ENCODE peak calls at places on chromosomes 16 and 17, in four cellular contexts. G is dorsolateral prefrontal cortex, F is heart right ventricle, D is Calu3. W is an unnamed sample.

GRCh38 chr16:84180519-84181140 is 6.2 kb downstream of the TAF1C start:
- DNase-seq in G (no peak), F (no peak), D (no peak), W (no peak)

GRCh38 chr17:48722924-48723554 is at the start of gene PRAC2:
- DNase-seq in G (no peak), F (no peak), D (no peak), W (no peak)

GRCh38 chr17:78315355-78316114 is 44.3 kb downstream of the SOCS3 start:
- DNase-seq in G (peak), F (peak), D (peak), W (no peak)

GRCh38 chr17:2214047-2214717 is 89.4 kb downstream of the SMG6 start:
- DNase-seq in G (peak), F (peak), D (no peak), W (no peak)

GRCh38 chr16:54280751-54281150 is 5.8 kb downstream of the IRX3 start:
- DNase-seq in G (no peak), F (no peak), D (no peak), W (peak)

GRCh38 chr16:83301966-83302365 is 505.8 kb upstream of the HSBP1 start:
- DNase-seq in G (no peak), F (no peak), D (no peak), W (no peak)

GRCh38 chr16:29809850-29810698 is 1.9 kb upstream of the PRRT2 start:
- DNase-seq in G (no peak), F (no peak), D (no peak), W (no peak)

GRCh38 chr17:38326996-38327792 is 16.6 kb downstream of the GPR179 start:
- DNase-seq in G (peak), F (no peak), D (no peak), W (no peak)

GRCh38 chr17:49444384-49444783 is 29.7 kb upstream of the PHB1 start:
- DNase-seq in G (no peak), F (no peak), D (no peak), W (no peak)

GRCh38 chr17:40092581-40092980 is 7.8 kb downstream of the NR1D1 start:
- DNase-seq in G (peak), F (no peak), D (no peak), W (no peak)

GRCh38 chr17:336110-337021 is 16.2 kb downstream of the RPH3AL start:
- DNase-seq in G (no peak), F (peak), D (no peak), W (peak)

GRCh38 chr17:28188841-28189263 is 130.1 kb upstream of the TMEM97 start:
- DNase-seq in G (no peak), F (no peak), D (no peak), W (no peak)

GRCh38 chr16:11151156-11151904 is 104.7 kb downstream of the SOCS1 start:
- DNase-seq in G (no peak), F (no peak), D (no peak), W (peak)

GRCh38 chr17:75693500-75694481 is 26.7 kb downstream of the SAP30BP start:
- DNase-seq in G (peak), F (peak), D (peak), W (no peak)

GRCh38 chr17:35849469-35850348 is 19.0 kb downstream of the HEATR9 start:
- DNase-seq in G (peak), F (no peak), D (peak), W (no peak)

GRCh38 chr17:30920282-30920681 is 1.5 kb upstream of the ADAP2 start:
- DNase-seq in G (no peak), F (peak), D (no peak), W (no peak)

GRCh38 chr16:89407925-89408300 is 82.4 kb downstream of the ANKRD11 start:
- DNase-seq in G (no peak), F (no peak), D (no peak), W (no peak)

GRCh38 chr16:84423416-84423837 is 55.1 kb downstream of the ATP2C2 start:
- DNase-seq in G (no peak), F (no peak), D (no peak), W (no peak)

GRCh38 chr16:50448981-50449380 is 80.2 kb upstream of the BRD7 start:
- DNase-seq in G (no peak), F (no peak), D (no peak), W (no peak)

GRCh38 chr17:75205793-75206163 is 299 bp downstream of the NUP85 start:
- DNase-seq in G (no peak), F (no peak), D (no peak), W (no peak)

GRCh38 chr17:16286947-16287562 is 66.2 kb downstream of the CENPV start:
- DNase-seq in G (no peak), F (peak), D (peak), W (no peak)

GRCh38 chr16:2341456-2342447 is 1.2 kb upstream of the ABCA3 start:
- DNase-seq in G (no peak), F (peak), D (no peak), W (no peak)

GRCh38 chr16:68995011-68995504 is 110.4 kb upstream of the HAS3 start:
- DNase-seq in G (no peak), F (no peak), D (peak), W (no peak)

GRCh38 chr17:13751485-13751793 is 149.7 kb upstream of the HS3ST3A1 start:
- DNase-seq in G (no peak), F (no peak), D (no peak), W (no peak)

GRCh38 chr16:47392114-47392513 is 68.7 kb downstream of the ITFG1 start:
- DNase-seq in G (no peak), F (no peak), D (peak), W (no peak)

GRCh38 chr17:56939869-56940484 is 20.9 kb downstream of the COIL start:
- DNase-seq in G (no peak), F (no peak), D (no peak), W (no peak)

GRCh38 chr16:71242601-71243000 is 12.1 kb upstream of the HYDIN start:
- DNase-seq in G (no peak), F (no peak), D (no peak), W (no peak)

GRCh38 chr16:2902337-2903130 is 9.2 kb upstream of the FLYWCH1 start:
- DNase-seq in G (no peak), F (no peak), D (no peak), W (no peak)

GRCh38 chr16:26263406-26263805 is 571.6 kb downstream of the HS3ST4 start:
- DNase-seq in G (no peak), F (no peak), D (no peak), W (no peak)

GRCh38 chr17:82866521-82867214 is 26.8 kb upstream of the ZNF750 start:
- DNase-seq in G (peak), F (no peak), D (no peak), W (no peak)

GRCh38 chr16:19898924-19899604 is 14.4 kb upstream of the GPRC5B start:
- DNase-seq in G (peak), F (no peak), D (peak), W (no peak)

GRCh38 chr17:43338886-43339516 is 59.8 kb upstream of the ARL4D start:
- DNase-seq in G (peak), F (peak), D (peak), W (no peak)

GRCh38 chr17:76048711-76049110 is 21.6 kb upstream of the EVPL start:
- DNase-seq in G (no peak), F (no peak), D (no peak), W (no peak)

GRCh38 chr17:15510361-15510760 is 42.9 kb upstream of the CDRT4 start:
- DNase-seq in G (no peak), F (no peak), D (no peak), W (no peak)

GRCh38 chr16:84822990-84823389 is 3.2 kb downstream of the CRISPLD2 start:
- DNase-seq in G (no peak), F (no peak), D (no peak), W (no peak)

GRCh38 chr16:58458634-58459343 is 41.2 kb upstream of the NDRG4 start:
- DNase-seq in G (no peak), F (no peak), D (no peak), W (no peak)

DNA sequence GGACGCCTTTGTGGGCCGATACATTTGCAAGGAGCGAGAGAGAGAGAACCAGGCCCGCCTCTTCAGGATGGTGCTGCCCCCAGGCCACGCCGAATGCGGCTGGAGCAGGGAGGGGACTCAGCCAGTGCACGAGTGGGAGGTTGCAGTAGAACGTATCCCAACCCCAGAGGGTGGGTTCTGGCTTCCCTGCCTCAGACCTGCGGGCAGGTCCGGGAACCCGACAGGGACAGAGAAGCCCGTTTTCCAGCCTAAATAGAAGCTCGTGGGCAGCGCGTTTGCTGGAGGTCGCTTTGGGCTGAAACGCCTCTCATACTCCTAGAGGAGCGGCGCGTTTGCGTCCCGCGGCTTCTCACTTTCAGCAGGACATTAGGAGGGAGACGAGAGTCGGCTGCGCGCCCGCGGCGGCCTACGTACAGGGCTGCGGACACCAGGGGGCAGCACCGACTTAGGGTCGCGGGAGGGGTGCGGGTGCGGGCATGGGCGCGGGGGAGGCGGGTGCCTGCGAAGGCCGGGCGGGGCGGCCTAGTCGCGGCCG is 11.0 kb downstream of the TBX2 start:
- DNase-seq in G (peak), F (peak), D (no peak), W (peak)
- TF ChIP-seq CTCF in G (peak), F (peak), D (no peak), W (peak)

GRCh38 chr17:9195961-9196668 is 174.8 kb downstream of the NTN1 start:
- DNase-seq in G (no peak), F (no peak), D (peak), W (no peak)
- TF ChIP-seq CTCF in G (no peak), F (no peak), D (no peak), W (no peak)

GRCh38 chr17:6648181-6648580 is 3.2 kb downstream of the MED31 start:
- DNase-seq in G (no peak), F (no peak), D (no peak), W (no peak)
- TF ChIP-seq CTCF in G (peak), F (no peak), D (no peak), W (no peak)

DNA sequence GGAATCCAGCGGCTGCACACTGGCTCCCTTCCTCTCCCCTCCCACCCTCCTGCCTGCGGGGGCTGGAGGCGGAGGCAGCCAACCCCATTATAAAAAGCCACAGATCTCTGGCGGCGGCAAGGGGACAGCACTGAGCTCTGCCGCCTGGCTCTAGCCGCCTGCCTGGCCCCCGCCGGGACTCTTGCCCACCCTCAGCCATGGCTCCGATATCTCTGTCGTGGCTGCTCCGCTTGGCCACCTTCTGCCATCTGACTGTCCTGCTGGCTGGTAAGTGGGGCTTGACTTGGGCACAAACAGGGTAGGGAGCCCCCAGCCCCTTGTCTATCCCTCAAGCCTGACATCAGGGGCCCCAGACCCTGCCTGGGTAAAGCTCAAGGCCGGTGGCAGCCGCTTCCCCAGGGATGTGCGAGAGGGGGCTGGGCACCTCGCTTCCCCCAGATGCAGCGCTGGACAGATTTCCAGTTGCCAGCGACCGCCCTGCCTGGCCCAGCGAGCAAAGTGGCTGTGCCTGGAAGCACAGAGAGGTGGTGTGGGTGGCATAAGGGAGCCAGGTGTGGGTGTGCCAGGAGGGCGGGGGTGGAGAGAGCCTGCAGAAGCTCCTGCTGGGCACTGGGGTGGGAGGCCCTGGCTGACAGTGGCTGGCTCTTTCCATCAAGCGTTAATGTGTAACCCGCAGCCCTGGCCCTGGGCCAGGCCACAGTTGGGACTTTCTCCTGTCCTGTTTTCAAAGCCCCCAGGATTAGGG is at the start of gene CX3CL1:
- DNase-seq in G (peak), F (peak), D (peak), W (peak)
- TF ChIP-seq CTCF in G (no peak), F (peak), D (no peak), W (no peak)

GRCh38 chr17:81398855-81399451 is 3.7 kb downstream of the BAHCC1 start:
- DNase-seq in G (no peak), F (no peak), D (no peak), W (no peak)

GRCh38 chr17:81396722-81397313 is 1.6 kb downstream of the BAHCC1 start:
- DNase-seq in G (no peak), F (peak), D (no peak), W (no peak)

GRCh38 chr17:81396278-81396721 is 1.0 kb downstream of the BAHCC1 start:
- DNase-seq in G (no peak), F (no peak), D (no peak), W (no peak)

GRCh38 chr17:81398170-81398854 is 3.1 kb downstream of the BAHCC1 start:
- DNase-seq in G (no peak), F (no peak), D (no peak), W (no peak)

DNA sequence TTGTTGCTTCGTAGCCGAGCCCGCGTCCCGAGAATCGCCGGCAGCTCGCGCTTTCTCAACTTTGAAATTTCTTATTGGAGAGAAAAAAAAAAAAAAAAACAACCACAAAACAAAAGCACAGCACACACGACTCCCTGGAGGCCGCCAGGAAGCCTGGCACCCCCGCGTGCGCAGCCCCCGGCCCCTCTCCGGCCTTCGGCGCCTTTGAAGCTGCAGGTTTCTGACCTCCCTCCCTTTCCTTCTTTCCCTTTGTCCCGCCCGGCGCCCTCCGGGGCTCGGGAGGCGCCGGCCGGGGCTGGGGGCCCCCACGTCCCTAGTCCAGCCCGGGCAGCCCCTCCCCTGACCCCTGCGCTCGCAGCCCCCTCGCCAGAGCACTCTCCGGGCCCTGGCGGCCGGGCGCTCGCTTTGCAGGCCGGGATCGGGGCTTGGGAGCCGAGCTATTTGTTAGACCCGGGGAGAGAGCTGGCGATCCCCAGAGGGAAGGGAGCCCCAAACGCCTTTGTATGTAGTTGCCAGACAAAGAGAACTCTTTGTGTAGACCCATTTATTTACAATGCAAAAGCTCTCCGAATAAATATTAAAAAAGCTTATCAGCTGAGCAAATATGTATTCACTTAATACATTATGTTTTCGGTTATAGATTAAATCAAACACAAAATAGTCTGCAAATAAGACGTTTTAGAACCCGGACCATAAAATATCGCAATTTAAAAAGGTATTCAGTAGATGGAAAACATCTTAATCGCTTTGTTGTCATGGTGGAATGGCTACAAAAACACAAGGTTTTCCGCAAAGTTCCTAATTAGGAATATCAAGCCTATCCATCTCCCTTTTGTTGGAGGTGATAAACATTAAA is 2.3 kb downstream of the BAHCC1 start:
- DNase-seq in G (no peak), F (no peak), D (no peak), W (no peak)
- TF ChIP-seq CTCF in G (no peak), F (peak), D (no peak), W (peak)

GRCh38 chr17:55745258-55745657 is 5.6 kb upstream of the PCTP start:
- DNase-seq in G (no peak), F (no peak), D (no peak), W (no peak)

GRCh38 chr17:55741353-55741700 is 9.5 kb upstream of the PCTP start:
- DNase-seq in G (no peak), F (no peak), D (no peak), W (no peak)

GRCh38 chr17:55740515-55741352 is 10.1 kb upstream of the PCTP start:
- DNase-seq in G (no peak), F (no peak), D (no peak), W (no peak)

GRCh38 chr17:55743103-55743679 is 7.7 kb upstream of the PCTP start:
- DNase-seq in G (no peak), F (no peak), D (peak), W (no peak)

GRCh38 chr17:55742272-55743102 is 8.4 kb upstream of the PCTP start:
- DNase-seq in G (no peak), F (no peak), D (peak), W (no peak)
- TF ChIP-seq CTCF in G (no peak), F (no peak), D (no peak), W (no peak)